ENCODE peak calls at places on chromosomes 11 and 22, in nine cellular contexts. U, B, D, V, S, A, P, I and Y are unnamed samples.
A peak's percentile ranks its signal among the peaks of the same experiment; 100 is the strongest.

GRCh38 chr11:48001438-48002021 is 21.2 kb downstream of the PTPRJ start:
- DNase-seq in V (no peak), I (no peak), S (peak; percentile 15), D (no peak), A (no peak), B (no peak), U (no peak), P (peak; percentile 80), Y (peak; percentile 65)

GRCh38 chr22:22884010-22884887 is 3.4 kb upstream of the IGLL5 start:
- DNase-seq in U (peak; percentile 33), P (peak; percentile 70), D (peak; percentile 46), A (peak; percentile 74), V (peak; percentile 86), S (peak; percentile 13), B (no peak), I (peak; percentile 5), Y (peak; percentile 50)

GRCh38 chr22:37052386-37053309 is 1.1 kb downstream of the KCTD17 start:
- DNase-seq in I (no peak), V (no peak), D (no peak), S (no peak), B (no peak), P (no peak), U (no peak), A (no peak), Y (no peak)

GRCh38 chr22:36461665-36462474 is 19.6 kb downstream of the TXN2 start:
- DNase-seq in D (no peak), A (no peak), S (peak; percentile 24), I (no peak), P (peak; percentile 97), V (no peak), U (peak; percentile 74), B (no peak), Y (peak; percentile 88)

GRCh38 chr11:132734217-132734616 is 798.1 kb downstream of the OPCML start:
- DNase-seq in B (no peak), V (no peak), D (no peak), U (no peak), S (no peak), I (no peak), A (no peak), P (peak; percentile 12), Y (peak; percentile 4)

GRCh38 chr11:119056397-119056999 is 507 bp downstream of the HYOU1 start:
- DNase-seq in V (peak; percentile 61), P (no peak), U (peak; percentile 8), A (peak; percentile 69), D (peak; percentile 25), B (no peak), I (no peak), S (no peak), Y (no peak)

GRCh38 chr11:74739546-74740270 is 8.5 kb upstream of the CHRDL2 start:
- DNase-seq in D (no peak), S (no peak), U (no peak), B (no peak), V (peak; percentile 77), P (peak; percentile 51), A (no peak), I (peak; percentile 40), Y (peak; percentile 64)

GRCh38 chr11:102447193-102447592 is 5.4 kb downstream of the TMEM123 start:
- DNase-seq in P (no peak), A (no peak), S (no peak), D (no peak), U (no peak), V (no peak), B (no peak), I (no peak), Y (no peak)

GRCh38 chr11:128205796-128206195 is 381.6 kb downstream of the ETS1 start:
- DNase-seq in B (no peak), D (no peak), S (no peak), V (no peak), A (no peak), I (no peak), U (no peak), P (no peak), Y (no peak)

GRCh38 chr11:117874253-117874909 is 2.1 kb downstream of the FXYD6 start:
- DNase-seq in U (no peak), S (no peak), A (no peak), B (no peak), D (no peak), V (peak; percentile 35), I (no peak), P (no peak), Y (no peak)

GRCh38 chr11:74226907-74227306 is 55.8 kb downstream of the PPME1 start:
- DNase-seq in B (no peak), S (no peak), U (no peak), D (no peak), A (no peak), V (no peak), P (no peak), I (no peak), Y (no peak)

GRCh38 chr22:32801436-32802290 is at the start of gene TIMP3:
- DNase-seq in B (peak; percentile 78), D (no peak), I (peak; percentile 66), S (peak; percentile 11), P (no peak), A (peak; percentile 95), V (peak; percentile 92), U (peak; percentile 17), Y (peak; percentile 15)

GRCh38 chr22:23709107-23709506 is 18.3 kb downstream of the RGL4 start:
- DNase-seq in A (no peak), V (no peak), U (no peak), I (peak; percentile 7), D (no peak), P (no peak), B (no peak), S (no peak), Y (no peak)

GRCh38 chr11:102017029-102017428 is 30.2 kb upstream of the CFAP300 start:
- DNase-seq in B (no peak), D (no peak), P (no peak), V (no peak), U (no peak), A (no peak), I (no peak), S (no peak), Y (no peak)

GRCh38 chr11:71286701-71287643 is 34.6 kb upstream of the SHANK2 start:
- DNase-seq in I (peak; percentile 97), B (peak; percentile 81), A (no peak), U (no peak), D (no peak), P (peak; percentile 96), S (peak; percentile 1), V (no peak), Y (peak; percentile 67)

GRCh38 chr22:19762315-19763140 is 1.9 kb downstream of the TBX1 start:
- DNase-seq in V (no peak), U (no peak), S (no peak), I (no peak), A (no peak), B (no peak), D (no peak), P (no peak), Y (no peak)

GRCh38 chr11:122720482-122720881 is 65.0 kb downstream of the UBASH3B start:
- DNase-seq in I (no peak), U (no peak), P (no peak), B (no peak), V (peak; percentile 30), S (no peak), D (no peak), A (no peak), Y (peak; percentile 59)

GRCh38 chr11:129237456-129237855 is 45.3 kb upstream of the ARHGAP32 start:
- DNase-seq in V (no peak), S (no peak), A (no peak), U (no peak), D (no peak), B (no peak), P (no peak), I (no peak), Y (peak; percentile 67)

GRCh38 chr11:36412781-36413383 is 97.2 kb downstream of the TRAF6 start:
- DNase-seq in P (no peak), I (no peak), U (no peak), S (no peak), A (no peak), V (no peak), B (no peak), D (no peak), Y (peak; percentile 49)

GRCh38 chr11:63952570-63952969 is 13.8 kb downstream of the NAA40 start:
- DNase-seq in P (no peak), V (no peak), S (no peak), I (no peak), B (no peak), U (no peak), D (no peak), A (no peak), Y (no peak)

GRCh38 chr11:35071722-35072121 is 67.2 kb upstream of the CD44 start:
- DNase-seq in P (no peak), I (no peak), U (no peak), S (no peak), D (no peak), V (no peak), B (no peak), A (no peak), Y (no peak)

GRCh38 chr11:118911113-118911879 is 14.4 kb downstream of the BCL9L start:
- DNase-seq in D (no peak), A (peak; percentile 64), I (no peak), B (no peak), V (peak; percentile 55), P (peak; percentile 65), S (no peak), U (no peak), Y (peak; percentile 42)

GRCh38 chr11:104968856-104969776 is 742 bp upstream of the CASP4 start:
- DNase-seq in U (peak; percentile 5), V (peak; percentile 43), S (no peak), P (peak; percentile 44), I (no peak), A (peak; percentile 60), B (peak; percentile 0), D (no peak), Y (peak; percentile 49)